ENCODE peak calls at places on chromosomes 3 and 15, in ten cellular contexts. One of them, this sample, is unnamed.

GRCh38 chr15:91515188-91515754 is 338.2 kb upstream of the SLCO3A1 start:
- DNase-seq in NCI-H69: no peak
- DNase-seq in caudate nucleus: no peak
- DNase-seq in lower lobe of right lung: no peak
- DNase-seq in RWPE1: peak; percentile 83
- DNase-seq in NCI-H345: no peak
- DNase-seq in foreskin fibroblast: peak; percentile 85
- DNase-seq in WTC11: no peak
- DNase-seq in thoracic aorta: no peak
- DNase-seq in activated CD4-positive, alpha-beta memory T cell treated with anti-CD3 and anti-CD28 coated beads, Interleukin-2, amount 10 ng/mL, durations not matched to agents 7 days and 5 days: no peak
- DNase-seq in this sample: no peak

GRCh38 chr3:40333416-40333815 is 23.9 kb downstream of the EIF1B start:
- DNase-seq in NCI-H69: peak; percentile 80
- DNase-seq in caudate nucleus: no peak
- DNase-seq in lower lobe of right lung: no peak
- DNase-seq in RWPE1: no peak
- DNase-seq in NCI-H345: no peak
- DNase-seq in foreskin fibroblast: no peak
- DNase-seq in WTC11: no peak
- DNase-seq in thoracic aorta: no peak
- DNase-seq in activated CD4-positive, alpha-beta memory T cell treated with anti-CD3 and anti-CD28 coated beads, Interleukin-2, amount 10 ng/mL, durations not matched to agents 7 days and 5 days: no peak
- DNase-seq in this sample: no peak

GRCh38 chr3:42827023-42827422 is 17.8 kb downstream of the ACKR2 start:
- DNase-seq in NCI-H69: no peak
- DNase-seq in caudate nucleus: no peak
- DNase-seq in lower lobe of right lung: no peak
- DNase-seq in RWPE1: no peak
- DNase-seq in NCI-H345: no peak
- DNase-seq in foreskin fibroblast: no peak
- DNase-seq in WTC11: no peak
- DNase-seq in thoracic aorta: no peak
- DNase-seq in activated CD4-positive, alpha-beta memory T cell treated with anti-CD3 and anti-CD28 coated beads, Interleukin-2, amount 10 ng/mL, durations not matched to agents 7 days and 5 days: no peak
- DNase-seq in this sample: no peak

GRCh38 chr3:110989446-110989845 is 82.2 kb upstream of the NECTIN3 start:
- DNase-seq in NCI-H69: no peak
- DNase-seq in caudate nucleus: no peak
- DNase-seq in lower lobe of right lung: no peak
- DNase-seq in RWPE1: no peak
- DNase-seq in NCI-H345: no peak
- DNase-seq in foreskin fibroblast: no peak
- DNase-seq in WTC11: no peak
- DNase-seq in thoracic aorta: no peak
- DNase-seq in activated CD4-positive, alpha-beta memory T cell treated with anti-CD3 and anti-CD28 coated beads, Interleukin-2, amount 10 ng/mL, durations not matched to agents 7 days and 5 days: no peak
- DNase-seq in this sample: no peak

GRCh38 chr15:70947369-70948335 is 55.0 kb downstream of the LRRC49 start:
- DNase-seq in NCI-H69: no peak
- DNase-seq in caudate nucleus: no peak
- DNase-seq in lower lobe of right lung: no peak
- DNase-seq in RWPE1: no peak
- DNase-seq in NCI-H345: no peak
- DNase-seq in foreskin fibroblast: no peak
- DNase-seq in WTC11: no peak
- DNase-seq in thoracic aorta: no peak
- DNase-seq in activated CD4-positive, alpha-beta memory T cell treated with anti-CD3 and anti-CD28 coated beads, Interleukin-2, amount 10 ng/mL, durations not matched to agents 7 days and 5 days: no peak
- DNase-seq in this sample: no peak

GRCh38 chr3:102444101-102444500 is 9.3 kb downstream of the ZPLD1 start:
- DNase-seq in NCI-H69: peak; percentile 10
- DNase-seq in caudate nucleus: no peak
- DNase-seq in lower lobe of right lung: no peak
- DNase-seq in RWPE1: no peak
- DNase-seq in NCI-H345: no peak
- DNase-seq in foreskin fibroblast: peak; percentile 80
- DNase-seq in WTC11: no peak
- DNase-seq in thoracic aorta: no peak
- DNase-seq in activated CD4-positive, alpha-beta memory T cell treated with anti-CD3 and anti-CD28 coated beads, Interleukin-2, amount 10 ng/mL, durations not matched to agents 7 days and 5 days: no peak
- DNase-seq in this sample: no peak

GRCh38 chr3:129398803-129399144 is 29.7 kb downstream of the EFCAB12 start:
- DNase-seq in NCI-H69: no peak
- DNase-seq in caudate nucleus: peak; percentile 24
- DNase-seq in lower lobe of right lung: no peak
- DNase-seq in RWPE1: peak; percentile 29
- DNase-seq in NCI-H345: peak; percentile 1
- DNase-seq in foreskin fibroblast: peak; percentile 47
- DNase-seq in WTC11: no peak
- DNase-seq in thoracic aorta: no peak
- DNase-seq in activated CD4-positive, alpha-beta memory T cell treated with anti-CD3 and anti-CD28 coated beads, Interleukin-2, amount 10 ng/mL, durations not matched to agents 7 days and 5 days: peak; percentile 24
- DNase-seq in this sample: peak; percentile 13

GRCh38 chr3:194928183-194928736 is 242.6 kb downstream of the FAM43A start:
- DNase-seq in NCI-H69: no peak
- DNase-seq in caudate nucleus: no peak
- DNase-seq in lower lobe of right lung: no peak
- DNase-seq in RWPE1: peak; percentile 26
- DNase-seq in NCI-H345: no peak
- DNase-seq in foreskin fibroblast: peak; percentile 51
- DNase-seq in WTC11: no peak
- DNase-seq in thoracic aorta: no peak
- DNase-seq in activated CD4-positive, alpha-beta memory T cell treated with anti-CD3 and anti-CD28 coated beads, Interleukin-2, amount 10 ng/mL, durations not matched to agents 7 days and 5 days: no peak
- DNase-seq in this sample: no peak

GRCh38 chr15:36908991-36909390 is 191.4 kb downstream of the MEIS2 start:
- DNase-seq in NCI-H69: no peak
- DNase-seq in caudate nucleus: no peak
- DNase-seq in lower lobe of right lung: no peak
- DNase-seq in RWPE1: no peak
- DNase-seq in NCI-H345: no peak
- DNase-seq in foreskin fibroblast: no peak
- DNase-seq in WTC11: no peak
- DNase-seq in thoracic aorta: no peak
- DNase-seq in activated CD4-positive, alpha-beta memory T cell treated with anti-CD3 and anti-CD28 coated beads, Interleukin-2, amount 10 ng/mL, durations not matched to agents 7 days and 5 days: no peak
- DNase-seq in this sample: no peak

GRCh38 chr3:139620438-139620837 is 57.3 kb downstream of the NMNAT3 start:
- DNase-seq in NCI-H69: peak; percentile 35
- DNase-seq in caudate nucleus: no peak
- DNase-seq in lower lobe of right lung: no peak
- DNase-seq in RWPE1: no peak
- DNase-seq in NCI-H345: no peak
- DNase-seq in foreskin fibroblast: no peak
- DNase-seq in WTC11: no peak
- DNase-seq in thoracic aorta: no peak
- DNase-seq in activated CD4-positive, alpha-beta memory T cell treated with anti-CD3 and anti-CD28 coated beads, Interleukin-2, amount 10 ng/mL, durations not matched to agents 7 days and 5 days: no peak
- DNase-seq in this sample: no peak

GRCh38 chr3:184332370-184333090 is 4.9 kb upstream of the FAM131A start:
- DNase-seq in NCI-H69: no peak
- DNase-seq in caudate nucleus: no peak
- DNase-seq in lower lobe of right lung: no peak
- DNase-seq in RWPE1: peak; percentile 85
- DNase-seq in NCI-H345: no peak
- DNase-seq in foreskin fibroblast: peak; percentile 90
- DNase-seq in WTC11: no peak
- DNase-seq in thoracic aorta: no peak
- DNase-seq in activated CD4-positive, alpha-beta memory T cell treated with anti-CD3 and anti-CD28 coated beads, Interleukin-2, amount 10 ng/mL, durations not matched to agents 7 days and 5 days: no peak
- DNase-seq in this sample: no peak

GRCh38 chr15:40930430-40931299 is 1.5 kb downstream of the DLL4 start:
- DNase-seq in NCI-H69: peak; percentile 87
- DNase-seq in caudate nucleus: no peak
- DNase-seq in lower lobe of right lung: peak; percentile 69
- DNase-seq in RWPE1: peak; percentile 59
- DNase-seq in NCI-H345: peak; percentile 46
- DNase-seq in foreskin fibroblast: peak; percentile 54
- DNase-seq in WTC11: peak; percentile 89
- DNase-seq in thoracic aorta: no peak
- DNase-seq in activated CD4-positive, alpha-beta memory T cell treated with anti-CD3 and anti-CD28 coated beads, Interleukin-2, amount 10 ng/mL, durations not matched to agents 7 days and 5 days: peak; percentile 51
- DNase-seq in this sample: peak; percentile 41

GRCh38 chr3:18103591-18103990 is 321.5 kb downstream of the SATB1 start:
- DNase-seq in NCI-H69: no peak
- DNase-seq in caudate nucleus: no peak
- DNase-seq in lower lobe of right lung: no peak
- DNase-seq in RWPE1: no peak
- DNase-seq in NCI-H345: no peak
- DNase-seq in foreskin fibroblast: no peak
- DNase-seq in WTC11: no peak
- DNase-seq in thoracic aorta: no peak
- DNase-seq in activated CD4-positive, alpha-beta memory T cell treated with anti-CD3 and anti-CD28 coated beads, Interleukin-2, amount 10 ng/mL, durations not matched to agents 7 days and 5 days: no peak
- DNase-seq in this sample: no peak

GRCh38 chr3:167773584-167773983 is 38.1 kb downstream of the SERPINI1 start:
- DNase-seq in NCI-H69: no peak
- DNase-seq in caudate nucleus: no peak
- DNase-seq in lower lobe of right lung: no peak
- DNase-seq in RWPE1: no peak
- DNase-seq in NCI-H345: no peak
- DNase-seq in foreskin fibroblast: no peak
- DNase-seq in WTC11: no peak
- DNase-seq in thoracic aorta: no peak
- DNase-seq in activated CD4-positive, alpha-beta memory T cell treated with anti-CD3 and anti-CD28 coated beads, Interleukin-2, amount 10 ng/mL, durations not matched to agents 7 days and 5 days: no peak
- DNase-seq in this sample: no peak

GRCh38 chr15:94258246-94258645 is 26.9 kb downstream of the MCTP2 start:
- DNase-seq in NCI-H69: no peak
- DNase-seq in caudate nucleus: no peak
- DNase-seq in lower lobe of right lung: no peak
- DNase-seq in RWPE1: no peak
- DNase-seq in NCI-H345: no peak
- DNase-seq in foreskin fibroblast: no peak
- DNase-seq in WTC11: no peak
- DNase-seq in thoracic aorta: no peak
- DNase-seq in activated CD4-positive, alpha-beta memory T cell treated with anti-CD3 and anti-CD28 coated beads, Interleukin-2, amount 10 ng/mL, durations not matched to agents 7 days and 5 days: no peak
- DNase-seq in this sample: no peak

GRCh38 chr3:67034371-67034770 is 36.3 kb downstream of the KBTBD8 start:
- DNase-seq in NCI-H69: no peak
- DNase-seq in caudate nucleus: no peak
- DNase-seq in lower lobe of right lung: no peak
- DNase-seq in RWPE1: no peak
- DNase-seq in NCI-H345: no peak
- DNase-seq in foreskin fibroblast: peak; percentile 60
- DNase-seq in WTC11: no peak
- DNase-seq in thoracic aorta: no peak
- DNase-seq in activated CD4-positive, alpha-beta memory T cell treated with anti-CD3 and anti-CD28 coated beads, Interleukin-2, amount 10 ng/mL, durations not matched to agents 7 days and 5 days: no peak
- DNase-seq in this sample: no peak

GRCh38 chr15:77181305-77182074 is 110.6 kb upstream of the TSPAN3 start:
- DNase-seq in NCI-H69: no peak
- DNase-seq in caudate nucleus: no peak
- DNase-seq in lower lobe of right lung: no peak
- DNase-seq in RWPE1: no peak
- DNase-seq in NCI-H345: no peak
- DNase-seq in foreskin fibroblast: peak; percentile 25
- DNase-seq in WTC11: no peak
- DNase-seq in thoracic aorta: no peak
- DNase-seq in activated CD4-positive, alpha-beta memory T cell treated with anti-CD3 and anti-CD28 coated beads, Interleukin-2, amount 10 ng/mL, durations not matched to agents 7 days and 5 days: no peak
- DNase-seq in this sample: no peak

GRCh38 chr3:77149382-77149781 is 109.5 kb downstream of the ROBO2 start:
- DNase-seq in NCI-H69: peak; percentile 47
- DNase-seq in caudate nucleus: no peak
- DNase-seq in lower lobe of right lung: no peak
- DNase-seq in RWPE1: no peak
- DNase-seq in NCI-H345: no peak
- DNase-seq in foreskin fibroblast: no peak
- DNase-seq in WTC11: no peak
- DNase-seq in thoracic aorta: no peak
- DNase-seq in activated CD4-positive, alpha-beta memory T cell treated with anti-CD3 and anti-CD28 coated beads, Interleukin-2, amount 10 ng/mL, durations not matched to agents 7 days and 5 days: no peak
- DNase-seq in this sample: no peak

This sample was measured in activated T-helper 2 cell treated with anti-CD3 and anti-CD28 coated beads, Interferon-gamma antibody, Interleukin-2, Interleukin-4, amounts not matched to agents 10 μg/mL and 5 μg/mL and 100 μg/mL, durations not matched to agents 14 hours and 24 hours and 36 hours.